ENCODE peak calls at places on chromosome 12, in four cellular contexts. K is heart left ventricle; J is cardiac muscle cell; V is effector memory CD4-positive, alpha-beta T cell. M is an unnamed sample.

GRCh38 chr12:32135967-32136366 is 29.3 kb downstream of the BICD1 start:
- DNase-seq in J (no peak), V (no peak), K (no peak), M (no peak)

GRCh38 chr12:65501093-65501621 is 222.7 kb downstream of the MSRB3 start:
- DNase-seq in K (peak; percentile 72), J (peak; percentile 48), V (no peak), M (no peak)

GRCh38 chr12:114686421-114687268 is 2.7 kb upstream of the TBX3 start:
- DNase-seq in K (no peak), V (no peak), J (no peak), M (no peak)

GRCh38 chr12:108884116-108885012 is 4.5 kb downstream of the DAO start:
- DNase-seq in V (peak; percentile 30), J (peak; percentile 46), K (peak; percentile 58), M (no peak)

GRCh38 chr12:57772429-57773322 is at the start of gene EEF1AKMT3:
- DNase-seq in K (peak; percentile 75), J (peak; percentile 54), V (no peak), M (peak; percentile 41)

GRCh38 chr12:39587247-39587646 is 32.4 kb downstream of the ABCD2 start:
- DNase-seq in J (peak; percentile 22), K (no peak), V (no peak), M (no peak)

GRCh38 chr12:51087818-51088217 is 4.4 kb upstream of the CSRNP2 start:
- DNase-seq in J (no peak), K (no peak), V (no peak), M (no peak)

GRCh38 chr12:116924558-116925453 is 14.1 kb downstream of the FBXW8 start:
- DNase-seq in V (peak; percentile 30), J (peak; percentile 57), K (no peak), M (no peak)

GRCh38 chr12:25186788-25187397 is 8.1 kb downstream of the DNAI7 start:
- DNase-seq in J (no peak), V (no peak), K (no peak), M (no peak)

GRCh38 chr12:106957617-106958016 is 1.9 kb downstream of the TMEM263 start:
- DNase-seq in V (no peak), K (no peak), J (no peak), M (no peak)

GRCh38 chr12:112482734-112483133 is 64.0 kb downstream of the PTPN11 start:
- DNase-seq in V (no peak), K (no peak), J (no peak), M (peak; percentile 23)

GRCh38 chr12:46373303-46374182 is 970 bp upstream of the SLC38A2 start:
- DNase-seq in V (no peak), J (peak; percentile 68), K (peak; percentile 50), M (no peak)

GRCh38 chr12:115407723-115408122 is 723.7 kb upstream of the TBX3 start:
- DNase-seq in K (no peak), J (no peak), V (no peak), M (no peak)

GRCh38 chr12:109358154-109358869 is 10.6 kb downstream of the MYO1H start:
- DNase-seq in J (peak; percentile 80), V (no peak), K (no peak), M (no peak)

GRCh38 chr12:57850924-57851323 is 4.4 kb upstream of the CTDSP2 start:
- DNase-seq in V (no peak), K (no peak), J (no peak), M (no peak)

GRCh38 chr12:21940972-21941521 is at the start of gene ABCC9:
- DNase-seq in V (no peak), K (peak; percentile 74), J (peak; percentile 35), M (no peak)

GRCh38 chr12:113407931-113408585 is 4.4 kb upstream of the SDS start:
- DNase-seq in V (no peak), J (peak; percentile 74), K (no peak), M (no peak)

GRCh38 chr12:67039995-67040860 is 228.9 kb upstream of the CAND1 start:
- DNase-seq in K (no peak), V (no peak), J (no peak), M (no peak)

GRCh38 chr12:59891180-59891579 is 295.4 kb downstream of the SLC16A7 start:
- DNase-seq in K (no peak), J (no peak), V (no peak), M (no peak)

GRCh38 chr12:40502322-40502721 is 189.9 kb upstream of the CNTN1 start:
- DNase-seq in K (no peak), V (no peak), J (no peak), M (no peak)

GRCh38 chr12:14949631-14950030 is 11.3 kb upstream of the ERP27 start:
- DNase-seq in K (no peak), J (no peak), V (no peak), M (no peak)

GRCh38 chr12:91139981-91140659 is 28.8 kb upstream of the LUM start:
- DNase-seq in V (no peak), J (peak; percentile 91), K (no peak), M (no peak)

GRCh38 chr12:15688202-15688736 is 100.9 kb downstream of the EPS8 start:
- DNase-seq in V (no peak), J (peak; percentile 47), K (peak; percentile 52), M (peak; percentile 36)

GRCh38 chr12:26345471-26346003 is 150.2 kb downstream of the SSPN start:
- DNase-seq in V (no peak), K (no peak), J (no peak), M (no peak)

GRCh38 chr12:104707179-104707578 is 250.4 kb downstream of the CHST11 start:
- DNase-seq in V (no peak), J (no peak), K (no peak), M (no peak)
- H3K27ac ChIP-seq in V (no peak overlapping the region), J (no peak overlapping the region), K (no peak overlapping the region), M (no peak overlapping the region)

GRCh38 chr12:47757360-47757839 is 1.3 kb downstream of the RAPGEF3 start:
- DNase-seq in V (no peak), K (no peak), J (no peak), M (no peak)
- H3K27ac ChIP-seq in V (no peak overlapping the region), K (peak overlapping the region; percentile 74), J (no peak overlapping the region), M (peak overlapping the region; percentile 99)

DNA sequence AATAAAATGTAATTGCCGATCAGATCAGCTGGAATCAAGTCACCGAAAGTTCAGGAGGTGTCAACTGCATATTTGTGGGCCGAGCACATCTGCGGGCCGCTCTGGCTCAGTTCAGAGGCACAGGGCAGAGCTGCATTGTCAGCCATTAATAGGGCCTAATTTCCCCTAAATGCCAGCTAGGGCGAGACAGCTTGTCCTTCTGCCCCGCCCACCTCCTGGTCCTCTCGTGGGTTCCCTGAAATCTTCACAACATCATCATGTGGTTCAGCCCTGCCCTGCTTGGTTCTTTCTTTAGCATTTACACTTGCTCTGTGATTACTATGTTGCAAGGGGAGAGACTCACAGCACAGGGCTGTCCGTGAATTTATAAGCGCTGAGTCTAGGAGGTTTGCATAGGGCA is 148.9 kb downstream of the CHST11 start:
- DNase-seq in J (no peak), V (no peak), K (peak; percentile 48), M (peak; percentile 29)
- H3K27ac ChIP-seq in J (no peak overlapping the region), V (no peak overlapping the region), K (peak overlapping the region; percentile 91), M (no peak overlapping the region)

GRCh38 chr12:124369901-124370378 is 75.0 kb downstream of the RFLNA start:
- DNase-seq in K (no peak), J (no peak), V (no peak), M (no peak)
- H3K27ac ChIP-seq in K (peak overlapping the region; percentile 86), J (peak overlapping the region; percentile 52), V (no peak overlapping the region), M (peak overlapping the region; percentile 79)

GRCh38 chr12:12331244-12331771 is 18.7 kb downstream of the MANSC1 start:
- DNase-seq in J (no peak), V (no peak), K (no peak), M (no peak)
- H3K27ac ChIP-seq in J (no peak overlapping the region), V (no peak overlapping the region), K (no peak overlapping the region), M (no peak overlapping the region)

M was measured in substantia nigra.